ENCODE peak calls at places on chromosomes 12 and 14, in four cellular contexts. Z is activated CD8-positive, alpha-beta memory T cell treated with anti-CD3 and anti-CD28 coated beads for 1 hour; C is neural progenitor cell; N is adipocyte. W is an unnamed sample.

GRCh38 chr14:72024043-72024407 is 91.8 kb downstream of the RGS6 start:
- DNase-seq in C (peak), Z (no peak), N (peak), W (peak)

GRCh38 chr14:93086441-93087055 is 29.2 kb downstream of the ITPK1 start:
- DNase-seq in N (no peak), C (no peak), Z (no peak), W (no peak)

GRCh38 chr12:77940011-77940423 is 109.3 kb downstream of the NAV3 start:
- DNase-seq in C (no peak), Z (no peak), N (peak), W (no peak)

GRCh38 chr12:39620664-39621658 is 1.4 kb upstream of the ABCD2 start:
- DNase-seq in C (no peak), N (peak), Z (no peak), W (no peak)

GRCh38 chr14:89853976-89854693 is 100.4 kb downstream of the EFCAB11 start:
- DNase-seq in Z (no peak), C (no peak), N (peak), W (no peak)

GRCh38 chr12:116856729-116857128 is 24.5 kb downstream of the HRK start:
- DNase-seq in C (no peak), N (no peak), Z (no peak), W (no peak)

GRCh38 chr14:83425138-83425537 is 1891.5 kb upstream of the SEL1L start:
- DNase-seq in C (no peak), Z (no peak), N (peak), W (no peak)

GRCh38 chr12:46332260-46332659 is 40.3 kb downstream of the SLC38A2 start:
- DNase-seq in Z (no peak), N (peak), C (no peak), W (no peak)

GRCh38 chr14:35068238-35069012 is 22.4 kb downstream of the FAM177A1 start:
- DNase-seq in N (no peak), C (no peak), Z (no peak), W (no peak)

GRCh38 chr14:68651652-68652432 is 141.0 kb downstream of the ZFP36L1 start:
- DNase-seq in Z (no peak), C (no peak), N (no peak), W (peak)

GRCh38 chr12:45235087-45236025 is 19.5 kb downstream of the ANO6 start:
- DNase-seq in N (peak), Z (no peak), C (peak), W (peak)

GRCh38 chr12:98698603-98699463 is 53.7 kb downstream of the APAF1 start:
- DNase-seq in N (peak), Z (no peak), C (no peak), W (peak)

GRCh38 chr14:36805116-36805515 is 143.5 kb downstream of the PAX9 start:
- DNase-seq in N (peak), Z (no peak), C (peak), W (peak)

GRCh38 chr14:86057018-86057667 is 527.2 kb downstream of the FLRT2 start:
- DNase-seq in N (peak), Z (no peak), C (peak), W (peak)

GRCh38 chr14:24436355-24437019 is 6.1 kb downstream of the SDR39U1 start:
- DNase-seq in C (peak), Z (no peak), N (peak), W (peak)

GRCh38 chr12:55908726-55909512 is 18.8 kb downstream of the PYM1 start:
- DNase-seq in C (peak), Z (no peak), N (peak), W (no peak)